ENCODE peak calls at places on chromosomes 12 and 14, in six cellular contexts. S, G, F, C, X and W are unnamed samples.

GRCh38 chr12:89351489-89352241 is 636 bp downstream of the DUSP6 start:
- DNase-seq in S (no peak), G (peak; percentile 67), F (peak; percentile 42), C (peak; percentile 75), X (peak; percentile 54), W (peak; percentile 47)

GRCh38 chr12:116508145-116509121 is 50.7 kb upstream of the MAP1LC3B2 start:
- DNase-seq in S (peak; percentile 46), G (peak; percentile 62), F (peak; percentile 31), C (no peak), X (peak; percentile 53), W (no peak)

GRCh38 chr12:45909041-45909713 is 81.2 kb downstream of the SCAF11 start:
- DNase-seq in S (no peak), G (no peak), F (no peak), C (no peak), X (no peak), W (no peak)

GRCh38 chr12:127496255-127496654 is 770.7 kb upstream of the TMEM132C start:
- DNase-seq in S (no peak), G (no peak), F (no peak), C (no peak), X (no peak), W (no peak)

GRCh38 chr14:101933209-101933608 is 31.2 kb upstream of the DYNC1H1 start:
- DNase-seq in S (no peak), G (no peak), F (no peak), C (no peak), X (no peak), W (no peak)

GRCh38 chr12:133204264-133204603 is 22.9 kb downstream of the ZNF268 start:
- DNase-seq in S (no peak), G (no peak), F (no peak), C (no peak), X (no peak), W (no peak)

GRCh38 chr14:94522115-94522724 is 13.0 kb upstream of the SERPINA12 start:
- DNase-seq in S (no peak), G (no peak), F (no peak), C (peak; percentile 28), X (no peak), W (no peak)

GRCh38 chr14:75247286-75247922 is 31.2 kb upstream of the FOS start:
- DNase-seq in S (peak; percentile 51), G (no peak), F (peak; percentile 39), C (no peak), X (no peak), W (peak; percentile 42)

GRCh38 chr14:47392351-47392750 is 283.1 kb downstream of the MDGA2 start:
- DNase-seq in S (no peak), G (no peak), F (no peak), C (no peak), X (no peak), W (no peak)

GRCh38 chr12:76020731-76021672 is 10.6 kb downstream of the PHLDA1 start:
- DNase-seq in S (peak; percentile 75), G (no peak), F (peak; percentile 19), C (no peak), X (peak; percentile 87), W (no peak)

GRCh38 chr12:131683266-131684014 is 27.4 kb upstream of the SFSWAP start:
- DNase-seq in S (no peak), G (no peak), F (no peak), C (peak; percentile 56), X (no peak), W (no peak)

GRCh38 chr12:119025786-119026185 is 44.4 kb downstream of the SRRM4 start:
- DNase-seq in S (no peak), G (no peak), F (no peak), C (no peak), X (no peak), W (no peak)

GRCh38 chr12:116954700-116955381 is 44.1 kb downstream of the FBXW8 start:
- DNase-seq in S (no peak), G (peak; percentile 51), F (no peak), C (no peak), X (no peak), W (no peak)

GRCh38 chr12:99253068-99253467 is 394.5 kb upstream of the GARIN6 start:
- DNase-seq in S (peak; percentile 39), G (peak; percentile 17), F (no peak), C (no peak), X (peak; percentile 18), W (no peak)
- TF ChIP-seq CTCF in S (peak; percentile 46), G (no peak), F (peak; percentile 17), C (no peak), X (no peak), W (peak; percentile 32)

GRCh38 chr14:97655169-97655948 is 858.2 kb downstream of the VRK1 start:
- DNase-seq in S (peak; percentile 50), G (no peak), F (no peak), C (no peak), X (no peak), W (no peak)
- TF ChIP-seq CTCF in S (peak; percentile 11), G (no peak), F (no peak), C (no peak), X (no peak), W (no peak)

GRCh38 chr12:49553512-49554088 is 14.3 kb downstream of the MCRS1 start:
- DNase-seq in S (peak; percentile 34), G (no peak), F (peak; percentile 67), C (no peak), X (peak; percentile 68), W (peak; percentile 74)
- TF ChIP-seq CTCF in S (peak; percentile 45), G (peak; percentile 31), F (peak; percentile 56), C (no peak), X (peak; percentile 72), W (peak; percentile 59)

DNA sequence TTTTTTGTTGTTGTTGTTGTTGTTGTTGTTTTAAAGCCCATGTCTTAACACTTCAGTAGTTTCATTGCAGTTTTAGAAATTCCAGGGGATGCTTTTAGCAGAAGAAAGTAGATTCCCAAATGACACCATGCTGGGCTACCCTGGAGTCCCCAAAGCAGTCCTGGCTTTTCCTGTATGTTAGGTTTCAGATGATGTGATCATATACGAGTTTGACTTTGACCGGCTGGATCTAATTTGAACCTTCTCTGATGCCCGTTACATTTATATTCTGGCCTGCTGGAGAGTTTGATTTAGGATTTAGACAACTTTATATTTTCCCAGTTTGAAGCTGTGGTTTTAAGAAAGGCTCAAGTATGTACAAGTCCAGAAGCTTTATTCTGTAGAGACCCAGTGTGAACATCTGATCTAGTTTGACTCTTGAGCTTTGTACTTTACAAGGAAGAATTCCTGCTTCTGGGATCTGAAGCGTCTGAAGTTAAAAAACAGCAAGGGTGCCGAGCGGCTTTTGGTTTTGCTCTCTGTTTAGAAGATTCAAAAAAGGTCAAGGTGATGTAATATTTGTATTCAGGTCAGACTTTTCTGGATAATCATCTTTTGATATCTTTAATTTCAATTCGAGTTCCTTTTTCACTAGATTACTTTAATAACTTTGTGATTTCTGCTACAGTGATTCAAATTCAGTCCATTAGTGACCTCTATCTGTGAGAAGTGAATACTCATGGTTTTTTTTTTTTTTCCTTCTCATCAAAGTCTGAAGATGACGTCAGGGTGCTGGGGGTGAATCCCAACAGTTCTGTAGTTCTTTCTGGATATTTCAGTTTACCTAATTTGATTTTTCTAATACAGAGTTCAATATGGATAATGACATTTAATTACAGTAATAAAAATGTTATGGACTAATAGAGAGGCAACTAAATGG is 6.2 kb downstream of the FLRT2 start:
- DNase-seq in S (peak; percentile 79), G (no peak), F (no peak), C (no peak), X (peak; percentile 44), W (no peak)
- TF ChIP-seq CTCF in S (peak; percentile 61), G (peak; percentile 51), F (no peak), C (peak; percentile 57), X (peak; percentile 66), W (no peak)

GRCh38 chr12:115461401-115461800 is 777.4 kb upstream of the TBX3 start:
- DNase-seq in S (no peak), G (no peak), F (no peak), C (no peak), X (no peak), W (no peak)

GRCh38 chr12:115455268-115455681 is 771.3 kb upstream of the TBX3 start:
- DNase-seq in S (no peak), G (no peak), F (no peak), C (no peak), X (no peak), W (no peak)

GRCh38 chr12:115457798-115458197 is 773.8 kb upstream of the TBX3 start:
- DNase-seq in S (no peak), G (no peak), F (no peak), C (no peak), X (no peak), W (no peak)

GRCh38 chr12:115452751-115453281 is 768.8 kb upstream of the TBX3 start:
- DNase-seq in S (no peak), G (no peak), F (no peak), C (no peak), X (no peak), W (no peak)

DNA sequence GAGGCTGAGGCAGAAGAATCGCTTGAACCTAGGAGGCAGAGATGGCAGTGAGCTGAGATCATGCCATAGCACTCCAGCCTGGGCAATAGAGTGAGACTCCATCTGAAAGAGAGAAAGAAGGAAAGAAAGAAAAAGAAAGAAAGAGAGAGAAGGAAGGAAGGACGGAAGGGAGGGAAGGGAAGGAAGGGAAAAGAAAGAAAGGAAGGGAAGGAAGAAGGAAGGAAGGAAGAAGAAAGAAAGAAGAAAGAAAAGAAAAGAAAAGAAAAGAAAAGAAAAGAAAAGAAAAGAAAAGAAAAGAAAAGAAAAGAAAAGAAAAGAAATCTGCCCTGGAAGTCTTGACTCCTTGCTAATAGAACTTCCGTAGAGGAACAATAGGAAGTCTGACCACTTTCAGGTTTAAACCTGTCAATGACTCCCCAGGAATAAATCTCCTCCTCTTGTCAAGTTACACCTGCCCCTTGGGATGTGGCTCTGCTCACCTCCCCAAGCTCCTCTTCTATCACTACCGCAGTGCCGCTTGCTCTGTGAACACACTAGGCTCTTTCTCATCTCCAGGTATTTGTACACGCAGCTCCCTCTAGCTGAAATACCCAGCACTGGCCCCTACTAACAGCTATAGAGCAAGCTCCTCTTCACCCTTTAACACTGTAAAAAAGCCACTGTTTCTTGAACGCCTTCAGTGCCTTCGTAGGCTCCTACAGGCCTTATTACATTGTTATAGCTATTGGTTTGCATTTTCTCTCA is 773.1 kb upstream of the TBX3 start:
- DNase-seq in S (no peak), G (peak; percentile 62), F (no peak), C (no peak), X (peak; percentile 53), W (no peak)
- TF ChIP-seq CTCF in S (no peak), G (no peak), F (peak; percentile 8), C (no peak), X (peak; percentile 32), W (peak; percentile 14)

DNA sequence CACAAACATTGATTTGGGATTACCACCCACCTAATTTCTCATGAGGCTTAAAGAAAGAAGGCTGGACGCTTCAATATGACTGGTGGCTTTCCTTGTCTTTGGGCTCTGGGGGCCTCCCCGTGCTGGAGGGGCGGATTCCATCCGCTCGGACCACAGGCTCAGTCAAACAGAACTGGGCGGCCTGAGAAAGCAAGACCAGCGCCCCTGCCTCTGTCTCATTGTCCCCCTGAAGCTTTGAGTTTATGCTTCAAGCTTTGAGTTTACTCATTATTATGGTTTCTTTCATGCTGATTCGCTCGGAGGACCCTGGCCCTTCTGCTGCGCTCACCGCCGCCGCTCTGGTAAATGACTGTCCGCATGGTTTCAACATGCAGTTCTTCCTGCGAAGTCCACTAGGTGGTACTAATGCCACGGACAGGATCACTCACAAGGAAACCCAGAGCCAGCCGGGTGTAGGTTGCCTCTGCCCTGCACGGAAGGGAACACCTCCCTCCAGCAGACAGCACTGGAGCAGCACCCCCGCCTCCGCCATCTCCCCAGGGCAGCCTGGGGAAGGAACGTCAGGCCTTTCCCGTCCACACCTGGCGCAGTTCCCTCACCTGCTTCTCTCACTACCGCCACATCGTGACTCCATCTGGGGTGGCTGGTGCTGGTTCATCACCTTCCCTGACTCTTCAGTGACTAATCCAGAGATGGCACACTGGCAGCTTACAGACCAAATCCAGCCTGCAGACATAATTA is 13.2 kb upstream of the TIGAR start:
- DNase-seq in S (peak; percentile 75), G (peak; percentile 85), F (peak; percentile 50), C (peak; percentile 78), X (peak; percentile 87), W (peak; percentile 47)
- TF ChIP-seq CTCF in S (peak; percentile 63), G (peak; percentile 81), F (peak; percentile 34), C (peak; percentile 77), X (peak; percentile 72), W (peak; percentile 51)